ENCODE peak calls at places on chromosomes 4 and X, in six cellular contexts. Y is WERI-Rb-1; V is hepatocyte; U is tibial artery; T is epithelial cell of prostate; E is CD8-positive, alpha-beta T cell. R is an unnamed sample.

GRCh38 chrX:79366556-79366887 is 612 bp downstream of the ITM2A start:
- DNase-seq in Y (no peak), V (no peak), U (no peak), T (no peak), E (no peak), R (no peak)

GRCh38 chr4:76716020-76716419 is 181.9 kb downstream of the SOWAHB start:
- DNase-seq in Y (no peak), V (no peak), U (no peak), T (no peak), E (no peak), R (no peak)

GRCh38 chr4:6183740-6184139 is 16.6 kb downstream of the JAKMIP1 start:
- DNase-seq in Y (no peak), V (no peak), U (no peak), T (no peak), E (no peak), R (no peak)

GRCh38 chr4:94588900-94589693 is 137.4 kb downstream of the PDLIM5 start:
- DNase-seq in Y (no peak), V (no peak), U (no peak), T (no peak), E (no peak), R (no peak)

GRCh38 chr4:154045086-154045485 is 256.2 kb upstream of the SFRP2 start:
- DNase-seq in Y (no peak), V (no peak), U (no peak), T (no peak), E (no peak), R (no peak)

GRCh38 chrX:147859666-147860065 is 52.1 kb upstream of the FMR1 start:
- DNase-seq in Y (no peak), V (no peak), U (no peak), T (no peak), E (no peak), R (no peak)

GRCh38 chr4:10810411-10810810 is 125.8 kb upstream of the CLNK start:
- DNase-seq in Y (no peak), V (no peak), U (no peak), T (no peak), E (no peak), R (no peak)

GRCh38 chrX:131271274-131271673 is 17.8 kb downstream of the IGSF1 start:
- DNase-seq in Y (no peak), V (no peak), U (no peak), T (no peak), E (no peak), R (no peak)

GRCh38 chr4:56743550-56743949 is 62.5 kb upstream of the HOPX start:
- DNase-seq in Y (peak; percentile 42), V (peak; percentile 64), U (no peak), T (no peak), E (no peak), R (no peak)

GRCh38 chrX:21996872-21997271 is 35.3 kb upstream of the PHEX start:
- DNase-seq in Y (no peak), V (no peak), U (no peak), T (no peak), E (no peak), R (no peak)

GRCh38 chr4:128904821-128905220 is 95.3 kb downstream of the JADE1 start:
- DNase-seq in Y (no peak), V (no peak), U (no peak), T (no peak), E (no peak), R (no peak)

GRCh38 chr4:37977471-37978452 is 17.6 kb downstream of the PTTG2 start:
- DNase-seq in Y (peak; percentile 85), V (peak; percentile 87), U (peak; percentile 85), T (no peak), E (peak; percentile 64), R (peak; percentile 76)

GRCh38 chrX:137043736-137044135 is 9.9 kb upstream of the GPR101 start:
- DNase-seq in Y (no peak), V (no peak), U (no peak), T (no peak), E (no peak), R (no peak)

GRCh38 chr4:89482926-89483595 is 175.5 kb upstream of the GPRIN3 start:
- DNase-seq in Y (no peak), V (no peak), U (no peak), T (no peak), E (no peak), R (no peak)

GRCh38 chrX:17836830-17837229 is 24.3 kb downstream of the RAI2 start:
- DNase-seq in Y (no peak), V (no peak), U (no peak), T (no peak), E (no peak), R (no peak)

GRCh38 chr4:97627785-97628184 is 515.5 kb downstream of the STPG2 start:
- DNase-seq in Y (no peak), V (no peak), U (no peak), T (no peak), E (no peak), R (no peak)

GRCh38 chr4:116118216-116118615 is 967.2 kb downstream of the TRAM1L1 start:
- DNase-seq in Y (no peak), V (no peak), U (no peak), T (no peak), E (no peak), R (no peak)

GRCh38 chrX:112852850-112853249 is 12.2 kb upstream of the AMOT start:
- DNase-seq in Y (no peak), V (no peak), U (no peak), T (no peak), E (no peak), R (no peak)

GRCh38 chr4:81845273-81845672 is 373.6 kb upstream of the RASGEF1B start:
- DNase-seq in Y (no peak), V (peak; percentile 8), U (no peak), T (no peak), E (no peak), R (no peak)

GRCh38 chr4:121873604-121874003 is 3.3 kb upstream of the BBS7 start:
- DNase-seq in Y (no peak), V (no peak), U (no peak), T (no peak), E (no peak), R (no peak)

GRCh38 chrX:64334467-64334866 is 60.8 kb downstream of the MTMR8 start:
- DNase-seq in Y (no peak), V (peak; percentile 26), U (no peak), T (no peak), E (no peak), R (no peak)

GRCh38 chr4:170931326-170931725 is 841.6 kb upstream of the AADAT start:
- DNase-seq in Y (no peak), V (no peak), U (no peak), T (no peak), E (no peak), R (no peak)

GRCh38 chr4:129323630-129324029 is 227.7 kb downstream of the C4orf33 start:
- DNase-seq in Y (no peak), V (no peak), U (no peak), T (no peak), E (no peak), R (no peak)

GRCh38 chrX:78316310-78316709 is 11.1 kb downstream of the CYSLTR1 start:
- DNase-seq in Y (no peak), V (no peak), U (no peak), T (no peak), E (no peak), R (no peak)

GRCh38 chr4:7623468-7623867 is 188.7 kb upstream of the PSAPL1 start:
- DNase-seq in Y (no peak), V (no peak), U (no peak), T (no peak), E (no peak), R (no peak)

GRCh38 chr4:39045791-39046221 is 13.6 kb upstream of the TMEM156 start:
- DNase-seq in Y (no peak), V (no peak), U (no peak), T (no peak), E (no peak), R (peak; percentile 19)

GRCh38 chrX:139198936-139199335 is 331.6 kb upstream of the F9 start:
- DNase-seq in Y (no peak), V (no peak), U (no peak), T (no peak), E (no peak), R (no peak)

GRCh38 chrX:19381326-19381725 is 37.6 kb downstream of the PDHA1 start:
- DNase-seq in Y (no peak), V (no peak), U (no peak), T (no peak), E (no peak), R (no peak)

GRCh38 chr4:47804598-47804997 is 33.3 kb downstream of the CORIN start:
- DNase-seq in Y (no peak), V (no peak), U (no peak), T (no peak), E (no peak), R (no peak)

DNA sequence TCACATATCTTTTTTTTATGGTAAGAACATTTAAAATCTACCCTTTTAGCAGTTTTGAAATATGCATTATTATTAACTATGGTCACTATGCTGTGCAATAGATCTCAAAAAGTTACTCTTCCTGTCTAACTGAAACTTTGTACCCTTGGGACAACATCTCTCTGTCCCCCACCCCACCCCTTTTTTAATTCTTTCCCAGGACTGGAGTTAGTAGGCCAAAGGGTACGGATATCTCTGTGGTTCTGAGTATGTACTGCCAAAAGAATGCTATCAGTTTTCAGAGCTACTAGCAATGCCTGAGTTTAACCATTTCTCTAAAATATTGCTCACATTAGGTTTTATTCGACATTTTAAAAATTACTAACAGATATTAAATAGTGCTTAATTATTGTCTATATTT is 4.7 kb upstream of the FAM241A start:
- DNase-seq in Y (no peak), V (no peak), U (no peak), T (no peak), E (no peak), R (no peak)
- H3K27ac ChIP-seq in Y (no peak overlapping the region), V (no peak overlapping the region), U (no peak overlapping the region), T (no peak overlapping the region), E (no peak overlapping the region), R (no peak overlapping the region)

GRCh38 chrX:123219916-123220315 is 35.8 kb downstream of the GRIA3 start:
- DNase-seq in Y (no peak), V (no peak), U (no peak), T (no peak), E (no peak), R (peak; percentile 14)
- H3K27ac ChIP-seq in Y (no peak overlapping the region), V (no peak overlapping the region), U (no peak overlapping the region), T (no peak overlapping the region), E (no peak overlapping the region), R (no peak overlapping the region)

GRCh38 chrX:129932792-129933321 is 26.9 kb downstream of the UTP14A start:
- DNase-seq in Y (peak; percentile 43), V (peak; percentile 22), U (peak; percentile 69), T (no peak), E (no peak), R (peak; percentile 28)
- H3K27ac ChIP-seq in Y (no peak overlapping the region), V (no peak overlapping the region), U (peak overlapping the region; percentile 79), T (no peak overlapping the region), E (no peak overlapping the region), R (no peak overlapping the region)

GRCh38 chrX:153885968-153886903 is at the start of gene L1CAM:
- DNase-seq in Y (no peak), V (no peak), U (no peak), T (no peak), E (no peak), R (no peak)

GRCh38 chrX:153884136-153885076 is 1.6 kb downstream of the L1CAM start:
- DNase-seq in Y (peak; percentile 61), V (no peak), U (no peak), T (no peak), E (no peak), R (no peak)

GRCh38 chrX:153886915-153887314 is 942 bp upstream of the L1CAM start:
- DNase-seq in Y (no peak), V (no peak), U (no peak), T (no peak), E (no peak), R (no peak)

GRCh38 chrX:153883163-153883843 is 2.7 kb downstream of the L1CAM start:
- DNase-seq in Y (no peak), V (no peak), U (no peak), T (no peak), E (no peak), R (no peak)

GRCh38 chrX:153885208-153885787 is 675 bp downstream of the L1CAM start:
- DNase-seq in Y (peak; percentile 57), V (no peak), U (no peak), T (no peak), E (no peak), R (no peak)
- H3K27ac ChIP-seq in Y (no peak overlapping the region), V (no peak overlapping the region), U (no peak overlapping the region), T (no peak overlapping the region), E (no peak overlapping the region), R (no peak overlapping the region)

R was measured in testis.